ENCODE peak calls at places on chromosome 17, in four cellular contexts. O is mesendoderm, R is T-helper 9 cell, H is ascending aorta. L is an unnamed sample.

GRCh38 chr17:17204041-17204591 is 2.0 kb downstream of the PLD6 start:
- DNase-seq in H (peak; percentile 89), R (no peak), O (no peak), L (no peak)

GRCh38 chr17:4788807-4789700 is at the start of gene GLTPD2:
- DNase-seq in H (no peak), R (no peak), O (peak; percentile 61), L (no peak)

GRCh38 chr17:72931635-72932034 is 160.9 kb downstream of the SLC39A11 start:
- DNase-seq in O (no peak), H (no peak), R (no peak), L (no peak)

GRCh38 chr17:3925684-3926537 is 9.6 kb upstream of the P2RX1 start:
- DNase-seq in R (no peak), O (no peak), H (no peak), L (no peak)

GRCh38 chr17:57294629-57295501 is 38.5 kb downstream of the MSI2 start:
- DNase-seq in R (no peak), H (no peak), O (peak; percentile 40), L (peak; percentile 30)

GRCh38 chr17:63185420-63185819 is 219.4 kb downstream of the TANC2 start:
- DNase-seq in H (no peak), R (no peak), O (no peak), L (no peak)

GRCh38 chr17:15514469-15514868 is 47.0 kb upstream of the CDRT4 start:
- DNase-seq in O (no peak), R (no peak), H (no peak), L (no peak)

GRCh38 chr17:74742153-74742515 is 5.1 kb downstream of the RAB37 start:
- DNase-seq in H (no peak), R (no peak), O (no peak), L (no peak)

GRCh38 chr17:63399316-63399715 is 46.8 kb downstream of the CYB561 start:
- DNase-seq in R (no peak), H (no peak), O (no peak), L (no peak)

GRCh38 chr17:78617371-78618061 is 40.3 kb upstream of the DNAH17 start:
- DNase-seq in O (no peak), R (no peak), H (no peak), L (no peak)

GRCh38 chr17:71438631-71439146 is 682.1 kb upstream of the SOX9 start:
- DNase-seq in H (no peak), O (no peak), R (no peak), L (peak; percentile 54)

GRCh38 chr17:45823598-45823997 is 21.1 kb upstream of the SPPL2C start:
- DNase-seq in R (no peak), O (no peak), H (no peak), L (no peak)

GRCh38 chr17:51397361-51398127 is 137.2 kb downstream of the UTP18 start:
- DNase-seq in H (no peak), O (peak; percentile 93), R (no peak), L (no peak)

GRCh38 chr17:51372345-51373004 is 112.1 kb downstream of the UTP18 start:
- DNase-seq in H (peak; percentile 71), R (no peak), O (peak; percentile 93), L (peak; percentile 58)

GRCh38 chr17:42463976-42464400 is 5.3 kb downstream of the ATP6V0A1 start:
- DNase-seq in R (no peak), H (no peak), O (no peak), L (no peak)